ENCODE peak calls at places on chromosome 17, in six cellular contexts. N is Ammon's horn; J is SJSA1; O is NCI-H1694; H is activated T-cell treated with anti-CD3 and anti-CD28 coated beads, Interleukin-2, amount 50 U/mL, for 1 hour; R is ACHN. C is an unnamed sample.

GRCh38 chr17:59327891-59328290 is 3.6 kb upstream of the YPEL2 start:
- DNase-seq in H (no peak), N (no peak), J (no peak), R (no peak), O (no peak), C (no peak)

GRCh38 chr17:42779942-42780815 is at the start of gene WNK4:
- DNase-seq in R (peak; percentile 77), N (no peak), H (no peak), O (no peak), J (no peak), C (no peak)

GRCh38 chr17:39213852-39214251 is 11.9 kb downstream of the STAC2 start:
- DNase-seq in N (no peak), R (peak; percentile 44), J (no peak), H (no peak), O (no peak), C (no peak)

GRCh38 chr17:59154335-59154720 is 658 bp downstream of the SKA2 start:
- DNase-seq in H (no peak), R (peak; percentile 67), J (peak; percentile 69), O (peak; percentile 48), N (peak; percentile 53), C (peak; percentile 66)

GRCh38 chr17:76337413-76337777 is 16.3 kb downstream of the PRPSAP1 start:
- DNase-seq in N (no peak), O (no peak), H (no peak), R (no peak), J (no peak), C (peak; percentile 80)

GRCh38 chr17:77740481-77740880 is 218.0 kb upstream of the TNRC6C start:
- DNase-seq in H (no peak), O (no peak), R (no peak), N (no peak), J (peak; percentile 32), C (no peak)

GRCh38 chr17:75692976-75693375 is 25.8 kb downstream of the SAP30BP start:
- DNase-seq in N (no peak), R (no peak), J (no peak), O (no peak), H (no peak), C (no peak)

GRCh38 chr17:39950871-39951348 is 11.9 kb upstream of the GSDMA start:
- DNase-seq in R (no peak), J (no peak), N (no peak), H (no peak), O (no peak), C (peak; percentile 73)

GRCh38 chr17:34275881-34276280 is 5.9 kb downstream of the CCL7 start:
- DNase-seq in R (no peak), N (no peak), H (no peak), J (no peak), O (no peak), C (no peak)

GRCh38 chr17:83203472-83204221 is 124.2 kb downstream of the METRNL start:
- DNase-seq in N (no peak), R (no peak), J (peak; percentile 46), O (no peak), H (peak; percentile 15), C (no peak)

GRCh38 chr17:354651-355556 is 2.3 kb upstream of the RPH3AL start:
- DNase-seq in H (no peak), J (no peak), R (no peak), O (no peak), N (no peak), C (no peak)

GRCh38 chr17:14061666-14062560 is 7.4 kb upstream of the COX10 start:
- DNase-seq in J (peak; percentile 79), R (peak; percentile 90), O (no peak), N (no peak), H (no peak), C (peak; percentile 35)

GRCh38 chr17:56426901-56427300 is 166.6 kb upstream of the NOG start:
- DNase-seq in R (no peak), N (no peak), H (no peak), O (no peak), J (peak; percentile 61), C (no peak)

GRCh38 chr17:6853764-6854442 is 22.4 kb upstream of the TEKT1 start:
- DNase-seq in O (no peak), R (no peak), N (peak; percentile 5), J (no peak), H (peak; percentile 28), C (peak; percentile 17)

C was measured in SJCRH30.